ENCODE peak calls at places on chromosome 16, in five cellular contexts. V is right cardiac atrium, A is endothelial cell of umbilical vein, E is stomach, M is adrenal gland. D is an unnamed sample. For H3K27me3, the result is how much of the 10 kb centered on the place peaks cover.

GRCh38 chr16:57178793-57179212 is 7.0 kb downstream of the PSME3IP1 start:
- DNase-seq in V (no peak), A (peak), M (no peak), E (no peak), D (no peak)

GRCh38 chr16:71344315-71344905 is 14.1 kb upstream of the CALB2 start:
- DNase-seq in E (no peak), M (no peak), V (no peak), A (no peak), D (no peak)

GRCh38 chr16:85575910-85576309 is 37.2 kb upstream of the GSE1 start:
- DNase-seq in E (no peak), V (no peak), A (no peak), M (no peak), D (no peak)

GRCh38 chr16:54027126-54027922 is 259.3 kb downstream of the IRX3 start:
- DNase-seq in M (no peak), E (no peak), A (peak), V (no peak), D (no peak)

GRCh38 chr16:6857575-6857974 is 475.1 kb upstream of the RBFOX1 start:
- DNase-seq in M (no peak), V (no peak), A (no peak), E (no peak), D (peak)

GRCh38 chr16:13298676-13299075 is 397.3 kb downstream of the SHISA9 start:
- DNase-seq in M (no peak), A (no peak), E (no peak), V (no peak), D (no peak)

GRCh38 chr16:2968738-2969544 is at the start of gene PAQR4:
- DNase-seq in E (peak), A (peak), M (peak), V (peak), D (peak)

GRCh38 chr16:31453255-31454204 is 5.8 kb upstream of the ARMC5 start:
- DNase-seq in V (peak), A (no peak), E (no peak), M (peak), D (peak)

GRCh38 chr16:15466886-15467781 is 32.7 kb downstream of the BMERB1 start:
- DNase-seq in M (no peak), V (no peak), E (no peak), A (no peak), D (no peak)

GRCh38 chr16:79009911-79010310 is 590.6 kb downstream of the MAF start:
- DNase-seq in V (no peak), E (no peak), A (no peak), M (no peak), D (no peak)

GRCh38 chr16:57473176-57473840 is 10.8 kb downstream of the POLR2C start:
- DNase-seq in V (no peak), M (no peak), E (no peak), A (no peak), D (no peak)

GRCh38 chr16:86088287-86088686 is 189.3 kb downstream of the IRF8 start:
- DNase-seq in V (no peak), A (no peak), E (no peak), M (no peak), D (no peak)

GRCh38 chr16:87305505-87306391 is 11.4 kb downstream of the C16orf95 start:
- DNase-seq in V (peak), E (no peak), A (no peak), M (no peak), D (no peak)

GRCh38 chr16:75097191-75097761 is 19.3 kb downstream of the LDHD start:
- DNase-seq in E (no peak), A (no peak), V (no peak), M (no peak), D (no peak)

GRCh38 chr16:82281544-82281943 is 111.5 kb upstream of the MPHOSPH6 start:
- DNase-seq in V (no peak), M (no peak), A (no peak), E (no peak), D (no peak)

GRCh38 chr16:82287948-82288347 is 117.9 kb upstream of the MPHOSPH6 start:
- DNase-seq in E (no peak), V (no peak), M (no peak), A (no peak), D (no peak)

GRCh38 chr16:82280867-82281266 is 110.8 kb upstream of the MPHOSPH6 start:
- DNase-seq in A (no peak), M (no peak), E (no peak), V (no peak), D (no peak)

DNA sequence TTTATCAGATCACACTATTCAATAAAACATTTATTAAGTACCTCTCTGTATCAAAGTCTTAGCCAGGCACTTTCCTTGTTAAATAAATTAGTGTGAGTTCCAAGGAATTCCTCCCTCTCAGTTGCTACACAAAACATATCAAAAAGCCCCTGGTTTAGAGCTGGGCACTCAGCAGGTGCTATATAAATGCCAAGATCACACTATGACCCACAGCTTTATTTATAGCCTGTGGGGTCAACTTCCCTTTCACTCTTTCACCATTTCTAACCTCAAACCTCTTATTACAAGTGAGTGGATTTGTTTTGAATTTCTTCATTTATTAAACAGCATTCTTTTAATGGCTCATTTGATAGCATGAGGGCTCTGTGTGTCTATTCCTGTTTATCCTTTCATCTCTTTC is 112.6 kb upstream of the MPHOSPH6 start:
- DNase-seq in E (no peak), A (no peak), M (no peak), V (no peak), D (no peak)
- H3K27me3 ChIP-seq in E (under half), A (under half), M (under half), V (under half), D (under half)

GRCh38 chr16:69108069-69108904 is 2.8 kb downstream of the HAS3 start:
- DNase-seq in V (no peak), M (no peak), E (no peak), A (no peak), D (no peak)
- H3K4me3 ChIP-seq in V (no peak), M (no peak), E (no peak), A (no peak), D (no peak)

GRCh38 chr16:58820359-58820758 is 86.2 kb upstream of the GOT2 start:
- DNase-seq in A (no peak), V (no peak), E (no peak), M (no peak), D (no peak)

DNA sequence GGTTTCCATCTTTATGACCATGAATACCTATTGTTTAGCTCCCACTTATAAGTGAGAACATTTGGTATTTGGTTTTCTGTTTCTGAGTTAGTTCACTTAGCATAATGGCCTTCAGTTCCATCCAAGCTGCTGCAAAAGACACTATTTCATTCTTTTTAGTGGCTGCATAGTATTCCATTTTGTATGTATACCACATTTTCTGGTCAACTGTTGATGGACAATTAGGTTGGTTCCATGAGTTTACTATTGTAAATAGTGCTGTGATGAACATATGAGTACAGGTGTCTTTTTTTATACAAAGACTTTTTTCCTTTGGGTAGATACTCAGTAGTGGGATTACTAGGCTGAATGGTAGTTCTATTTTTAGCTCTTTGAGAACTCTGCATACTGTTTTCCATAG is 87.8 kb upstream of the GOT2 start:
- DNase-seq in E (no peak), V (no peak), A (no peak), M (no peak), D (no peak)
- H3K27me3 ChIP-seq in E (under half), V (under half), A (under half), M (under half), D (under half)

DNA sequence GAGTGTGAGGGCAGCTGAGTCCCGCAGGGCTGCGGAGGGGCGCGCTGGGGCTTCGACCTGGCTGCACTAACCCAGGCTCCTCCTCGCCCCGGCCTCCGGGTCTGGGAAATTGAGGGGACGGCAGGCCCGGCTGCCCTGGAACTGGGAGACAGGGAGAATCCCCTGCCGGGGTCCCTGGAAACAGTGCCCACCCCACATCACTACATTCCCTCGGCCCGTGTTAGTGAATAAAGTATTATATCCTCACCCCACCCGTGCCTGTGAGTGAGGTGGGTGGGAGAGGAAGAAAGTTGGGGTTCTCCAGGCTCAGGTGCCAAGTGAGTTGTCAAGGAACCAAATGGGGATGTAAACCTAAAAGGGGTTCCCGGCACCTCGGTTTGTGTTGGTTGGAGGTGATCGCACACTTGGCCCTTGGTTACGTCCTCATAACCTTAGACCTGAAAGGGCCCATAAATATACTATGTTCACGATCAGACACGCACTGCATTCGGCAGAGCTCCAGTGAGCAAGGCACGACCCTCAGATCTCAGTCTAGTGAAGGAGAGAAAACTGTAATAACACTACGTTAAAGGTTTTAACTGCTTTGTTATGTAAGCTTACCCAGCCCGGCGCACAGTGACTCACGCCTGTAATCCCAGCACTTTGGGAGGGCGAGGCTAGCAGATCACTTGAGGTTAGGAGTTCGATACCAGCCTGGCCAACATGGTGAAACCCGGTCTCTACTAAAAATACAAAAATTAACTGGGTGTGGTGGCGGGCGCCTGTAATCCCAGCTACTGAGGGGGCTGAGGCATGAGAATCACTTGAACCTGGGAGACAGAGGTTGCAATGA is 11.2 kb downstream of the ZNF771 start:
- DNase-seq in M (no peak), E (no peak), A (no peak), V (no peak), D (no peak)
- H3K4me3 ChIP-seq in M (peak), E (peak), A (peak), V (peak), D (peak)

GRCh38 chr16:89921131-89921698 is 1.9 kb upstream of the TUBB3 start:
- DNase-seq in E (no peak), M (peak), V (no peak), A (no peak), D (no peak)
- H3K27me3 ChIP-seq in E (under half), M (under half), V (under half), A (under half), D (under half)

GRCh38 chr16:73064996-73065349 is 17.0 kb upstream of the ZFHX3 start:
- DNase-seq in M (peak), V (peak), E (no peak), A (no peak), D (no peak)

GRCh38 chr16:73064227-73064995 is 16.5 kb upstream of the ZFHX3 start:
- DNase-seq in A (peak), M (peak), E (no peak), V (peak), D (no peak)

GRCh38 chr16:73062640-73063283 is 14.8 kb upstream of the ZFHX3 start:
- DNase-seq in A (no peak), E (no peak), M (peak), V (peak), D (no peak)

GRCh38 chr16:73063284-73063733 is 15.4 kb upstream of the ZFHX3 start:
- DNase-seq in V (peak), M (peak), E (no peak), A (no peak), D (no peak)

GRCh38 chr16:73063854-73064226 is 15.9 kb upstream of the ZFHX3 start:
- DNase-seq in A (peak), M (peak), V (no peak), E (no peak), D (no peak)
- H3K4me3 ChIP-seq in A (no peak), M (peak), V (no peak), E (no peak), D (no peak)

DNA sequence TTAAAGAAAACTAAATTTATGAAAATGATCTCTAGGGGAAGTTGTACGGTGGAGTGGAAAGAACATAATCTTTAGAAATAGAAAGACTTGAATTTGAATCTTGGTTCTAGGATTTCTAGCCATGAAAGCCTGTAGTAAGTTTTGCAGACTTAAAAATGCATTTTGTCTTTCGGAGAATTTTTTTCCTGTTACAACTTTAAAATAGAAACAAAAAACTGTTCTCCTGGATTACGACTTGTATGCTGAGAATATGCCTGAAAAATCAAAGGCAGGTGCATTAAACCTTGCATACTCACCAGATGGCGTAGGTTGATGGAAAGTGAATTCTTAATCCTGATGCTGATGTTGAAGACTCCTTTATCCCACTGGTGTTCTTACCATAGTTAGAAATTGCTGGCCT is 7.5 kb upstream of the MPHOSPH6 start:
- DNase-seq in A (no peak), M (no peak), V (no peak), E (no peak), D (no peak)
- H3K27me3 ChIP-seq in A (under half), M (under half), V (under half), E (under half), D (under half)

GRCh38 chr16:997440-998051 is 16.0 kb downstream of the SOX8 start:
- DNase-seq in E (peak), A (peak), V (peak), M (peak), D (no peak)

GRCh38 chr16:999677-1000076 is 18.1 kb downstream of the SOX8 start:
- DNase-seq in E (no peak), A (no peak), M (no peak), V (no peak), D (no peak)

GRCh38 chr16:998211-998610 is 16.6 kb downstream of the SOX8 start:
- DNase-seq in E (no peak), A (no peak), V (no peak), M (no peak), D (no peak)

GRCh38 chr16:996672-997071 is 15.1 kb downstream of the SOX8 start:
- DNase-seq in E (no peak), V (no peak), M (no peak), A (no peak), D (no peak)

GRCh38 chr16:998615-999014 is 17.0 kb downstream of the SOX8 start:
- DNase-seq in E (no peak), M (no peak), A (no peak), V (no peak), D (no peak)
- H3K4me3 ChIP-seq in E (no peak), M (no peak), A (no peak), V (no peak), D (no peak)